ENCODE peak calls at places on chromosomes 3 and 15, in ten cellular contexts. J is type B pancreatic cell, P is cardiac fibroblast, M is ascending aorta, L is GM13977, Z is HepG2, I is nephron progenitor cell, H is RWPE1, A is cardiac muscle cell, W is AG10803. U is an unnamed sample.

GRCh38 chr15:67091966-67092677 is 26.7 kb downstream of the SMAD3 start:
- DNase-seq in J (no peak), P (no peak), M (no peak), L (no peak), Z (no peak), I (no peak), H (no peak), A (no peak), W (no peak), U (peak)

GRCh38 chr3:10992017-10992945 is at the start of gene SLC6A1:
- DNase-seq in J (no peak), P (no peak), M (no peak), L (no peak), Z (no peak), I (peak), H (no peak), A (peak), W (no peak), U (no peak)

GRCh38 chr15:31516874-31517273 is 190.2 kb downstream of the KLF13 start:
- DNase-seq in J (no peak), P (no peak), M (no peak), L (no peak), Z (no peak), I (no peak), H (no peak), A (no peak), W (no peak), U (no peak)

GRCh38 chr15:78220713-78221112 is 13.7 kb downstream of the ACSBG1 start:
- DNase-seq in J (no peak), P (no peak), M (no peak), L (no peak), Z (no peak), I (no peak), H (no peak), A (no peak), W (no peak), U (no peak)

GRCh38 chr3:48408823-48409281 is 21.0 kb downstream of the PLXNB1 start:
- DNase-seq in J (peak), P (no peak), M (peak), L (no peak), Z (no peak), I (no peak), H (no peak), A (no peak), W (no peak), U (peak)

GRCh38 chr15:77021088-77021481 is 26.2 kb downstream of the PSTPIP1 start:
- DNase-seq in J (no peak), P (no peak), M (no peak), L (no peak), Z (no peak), I (no peak), H (no peak), A (no peak), W (no peak), U (no peak)

GRCh38 chr3:10335871-10336622 is 15.1 kb upstream of the SEC13 start:
- DNase-seq in J (no peak), P (no peak), M (no peak), L (no peak), Z (no peak), I (no peak), H (no peak), A (no peak), W (no peak), U (no peak)

GRCh38 chr3:183298708-183299153 is 45.7 kb downstream of the B3GNT5 start:
- DNase-seq in J (no peak), P (peak), M (peak), L (no peak), Z (no peak), I (peak), H (peak), A (peak), W (peak), U (no peak)

GRCh38 chr3:188362405-188362831 is 208.5 kb downstream of the LPP start:
- DNase-seq in J (no peak), P (peak), M (no peak), L (no peak), Z (peak), I (no peak), H (peak), A (peak), W (peak), U (no peak)
- TF ChIP-seq CTCF in J (no peak), P (peak), M (no peak), L (no peak), Z (no peak), I (no peak), H (no peak), A (peak), W (peak), U (no peak)

GRCh38 chr3:68936855-68937254 is 4.5 kb upstream of the TAFA4 start:
- DNase-seq in J (no peak), P (no peak), M (no peak), L (no peak), Z (no peak), I (no peak), H (no peak), A (no peak), W (no peak), U (no peak)
- TF ChIP-seq CTCF in J (no peak), P (no peak), M (no peak), L (no peak), Z (no peak), I (no peak), H (no peak), A (no peak), W (no peak), U (no peak)

GRCh38 chr3:53114011-53114400 is 16.2 kb downstream of the RFT1 start:
- DNase-seq in J (peak), P (peak), M (peak), L (peak), Z (peak), I (peak), H (peak), A (peak), W (peak), U (peak)
- TF ChIP-seq CTCF in J (peak), P (peak), M (peak), L (peak), Z (peak), I (peak), H (peak), A (peak), W (peak), U (peak)

GRCh38 chr3:42902257-42902656 is 3.7 kb upstream of the ZNF662 start:
- DNase-seq in J (no peak), P (no peak), M (no peak), L (no peak), Z (no peak), I (no peak), H (no peak), A (no peak), W (no peak), U (no peak)

GRCh38 chr3:42900226-42900625 is 5.7 kb upstream of the ZNF662 start:
- DNase-seq in J (no peak), P (no peak), M (no peak), L (no peak), Z (no peak), I (no peak), H (no peak), A (no peak), W (no peak), U (no peak)

GRCh38 chr3:42900731-42901420 is 5.1 kb upstream of the ZNF662 start:
- DNase-seq in J (no peak), P (no peak), M (no peak), L (no peak), Z (no peak), I (no peak), H (peak), A (no peak), W (no peak), U (no peak)

GRCh38 chr3:42895332-42895868 is 10.5 kb upstream of the ZNF662 start:
- DNase-seq in J (no peak), P (no peak), M (no peak), L (no peak), Z (no peak), I (no peak), H (no peak), A (no peak), W (no peak), U (no peak)

GRCh38 chr3:42898896-42899675 is 6.9 kb upstream of the ZNF662 start:
- DNase-seq in J (no peak), P (no peak), M (no peak), L (no peak), Z (no peak), I (no peak), H (no peak), A (no peak), W (peak), U (no peak)
- TF ChIP-seq CTCF in J (no peak), P (no peak), M (no peak), L (no peak), Z (no peak), I (no peak), H (no peak), A (no peak), W (peak), U (no peak)

DNA sequence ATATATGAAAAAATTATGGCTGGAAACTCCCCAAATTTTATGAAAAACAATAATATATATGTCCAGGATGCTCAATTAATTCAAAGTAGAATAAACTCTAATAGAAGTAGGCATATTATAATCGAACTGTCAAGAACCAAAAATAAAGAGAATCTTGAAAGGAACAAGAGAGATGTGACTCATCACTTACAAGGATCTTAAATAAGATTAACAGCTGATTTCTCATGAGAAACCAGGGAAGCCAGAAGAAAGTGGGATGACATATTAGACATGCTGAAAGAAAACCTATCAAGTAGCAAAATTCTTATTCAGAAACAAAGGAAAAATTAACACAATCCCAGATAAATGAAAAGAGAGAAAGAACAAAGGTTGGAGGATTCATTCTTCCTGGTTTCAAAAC is 66.8 kb downstream of the FAIM start:
- DNase-seq in J (no peak), P (peak), M (no peak), L (no peak), Z (no peak), I (no peak), H (peak), A (peak), W (peak), U (no peak)
- TF ChIP-seq CTCF in J (no peak), P (no peak), M (no peak), L (no peak), Z (no peak), I (no peak), H (no peak), A (no peak), W (no peak), U (no peak)

GRCh38 chr3:115922681-115923347 is 299.5 kb downstream of the GAP43 start:
- DNase-seq in J (no peak), P (peak), M (no peak), L (no peak), Z (peak), I (peak), H (peak), A (peak), W (peak), U (no peak)
- TF ChIP-seq CTCF in J (peak), P (peak), M (no peak), L (peak), Z (peak), I (peak), H (peak), A (peak), W (peak), U (no peak)

GRCh38 chr3:127305499-127305898 is 17.7 kb upstream of the PRR20G start:
- DNase-seq in J (no peak), P (no peak), M (no peak), L (no peak), Z (no peak), I (no peak), H (no peak), A (no peak), W (no peak), U (no peak)

GRCh38 chr3:127306361-127307112 is 18.7 kb upstream of the PRR20G start:
- DNase-seq in J (no peak), P (no peak), M (no peak), L (no peak), Z (no peak), I (no peak), H (no peak), A (no peak), W (no peak), U (no peak)

GRCh38 chr3:127307431-127307830 is 19.6 kb upstream of the PRR20G start:
- DNase-seq in J (no peak), P (no peak), M (no peak), L (peak), Z (no peak), I (no peak), H (no peak), A (no peak), W (no peak), U (no peak)

GRCh38 chr3:127307918-127308317 is 20.1 kb upstream of the PRR20G start:
- DNase-seq in J (no peak), P (no peak), M (no peak), L (no peak), Z (no peak), I (no peak), H (no peak), A (no peak), W (no peak), U (no peak)

DNA sequence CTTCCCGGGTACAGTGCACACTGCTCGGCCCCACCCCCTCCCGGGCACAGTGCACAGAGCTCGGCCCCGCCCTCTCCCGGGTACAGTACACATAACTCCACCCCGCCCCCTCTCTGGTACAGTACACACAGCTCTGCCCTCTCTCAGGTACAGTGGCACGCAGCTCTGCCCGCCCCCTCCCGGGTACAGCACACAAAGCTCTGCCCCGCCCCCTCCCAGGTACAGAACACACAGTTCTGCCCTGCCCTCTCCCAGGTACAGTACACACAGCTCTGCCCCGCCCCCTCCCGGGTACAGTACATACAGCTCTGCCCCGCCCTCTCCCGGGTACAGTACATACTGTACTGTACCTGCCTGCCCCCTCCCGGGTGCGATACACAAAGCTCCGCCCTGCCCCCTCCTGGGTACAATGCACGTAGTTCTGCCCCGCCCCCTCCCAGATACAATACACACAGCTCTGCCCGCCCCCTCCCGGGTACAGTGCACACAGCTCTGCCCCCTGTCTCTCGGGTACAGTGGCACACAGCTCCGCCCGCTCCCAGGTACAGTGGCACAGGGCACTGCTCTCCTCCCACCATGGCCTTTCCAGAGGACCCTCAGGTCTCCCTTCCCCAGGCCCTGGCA is 16.4 kb upstream of the PRR20G start:
- DNase-seq in J (no peak), P (no peak), M (no peak), L (no peak), Z (peak), I (no peak), H (peak), A (no peak), W (no peak), U (no peak)
- TF ChIP-seq CTCF in J (no peak), P (no peak), M (no peak), L (no peak), Z (peak), I (no peak), H (no peak), A (no peak), W (no peak), U (no peak)

U was measured in omental fat pad.